ENCODE peak calls at places on chromosomes 11 and 22, in four cellular contexts. R is naive thymus-derived CD8-positive, alpha-beta T cell; S is ELR; Y is GM04503. U is an unnamed sample.

GRCh38 chr11:101844608-101845007 is 70.2 kb upstream of the CEP126 start:
- DNase-seq in S (no peak), Y (no peak), R (no peak), U (no peak)

GRCh38 chr11:85725510-85726258 is 39.7 kb upstream of the CCDC89 start:
- DNase-seq in R (no peak), Y (peak), S (peak), U (peak)

GRCh38 chr11:86798988-86799387 is 1.4 kb upstream of the PRSS23 start:
- DNase-seq in Y (no peak), R (no peak), S (peak), U (peak)

GRCh38 chr22:29625090-29625825 is 21.8 kb downstream of the NF2 start:
- DNase-seq in R (peak), Y (peak), S (peak), U (peak)

GRCh38 chr11:9516113-9516512 is 55.3 kb downstream of the ZNF143 start:
- DNase-seq in R (no peak), Y (no peak), S (no peak), U (no peak)

GRCh38 chr11:103601230-103601846 is 435.1 kb upstream of the DDI1 start:
- DNase-seq in S (peak), Y (no peak), R (no peak), U (peak)

GRCh38 chr11:75204685-75205667 is 35.6 kb upstream of the TPBGL start:
- DNase-seq in Y (peak), S (peak), R (peak), U (peak)

GRCh38 chr11:65592840-65593517 is 2.6 kb downstream of the KCNK7 start:
- DNase-seq in Y (no peak), S (no peak), R (no peak), U (no peak)

GRCh38 chr22:41660416-41660815 is 28.3 kb downstream of the SNU13 start:
- DNase-seq in R (no peak), S (no peak), Y (no peak), U (no peak)

GRCh38 chr22:24510694-24511625 is 15.8 kb downstream of the UPB1 start:
- DNase-seq in R (no peak), S (peak), Y (no peak), U (peak)

GRCh38 chr11:72352859-72353551 is 81.3 kb downstream of the CLPB start:
- DNase-seq in Y (peak), R (no peak), S (peak), U (peak)

GRCh38 chr11:99911116-99911515 is 776.0 kb upstream of the ARHGAP42 start:
- DNase-seq in R (no peak), S (peak), Y (no peak), U (no peak)

GRCh38 chr22:21907638-21908522 is 40.4 kb upstream of the MAPK1 start:
- DNase-seq in S (no peak), Y (no peak), R (no peak), U (no peak)

GRCh38 chr11:64620286-64620962 is 29.4 kb downstream of the SLC22A12 start:
- DNase-seq in R (no peak), Y (no peak), S (no peak), U (no peak)

GRCh38 chr11:61839742-61840141 is 11.6 kb downstream of the FADS2 start:
- DNase-seq in Y (no peak), S (no peak), R (no peak), U (no peak)

GRCh38 chr11:68472778-68473177 is 12.2 kb downstream of the PPP6R3 start:
- DNase-seq in S (no peak), Y (no peak), R (no peak), U (no peak)

GRCh38 chr11:118892515-118892914 is 8.8 kb downstream of the CXCR5 start:
- DNase-seq in S (no peak), R (peak), Y (no peak), U (no peak)

GRCh38 chr22:49239264-49240015 is 588.2 kb downstream of the BRD1 start:
- DNase-seq in S (no peak), Y (no peak), R (no peak), U (no peak)

GRCh38 chr22:35399114-35399677 is 744 bp upstream of the MCM5 start:
- DNase-seq in R (no peak), Y (no peak), S (no peak), U (no peak)

GRCh38 chr11:106152013-106152412 is 74.6 kb downstream of the AASDHPPT start:
- DNase-seq in Y (no peak), R (no peak), S (peak), U (no peak)

GRCh38 chr11:69161117-69161407 is 5.3 kb downstream of the SMIM38 start:
- DNase-seq in S (no peak), Y (no peak), R (no peak), U (no peak)

GRCh38 chr11:100719809-100720221 is 32.7 kb downstream of the ARHGAP42 start:
- DNase-seq in S (peak), Y (peak), R (no peak), U (peak)

GRCh38 chr11:69135420-69136363 is 20.0 kb upstream of the SMIM38 start:
- DNase-seq in S (no peak), Y (no peak), R (no peak), U (no peak)

GRCh38 chr22:41987276-41987675 is 11.3 kb upstream of the WBP2NL start:
- DNase-seq in Y (no peak), R (no peak), S (no peak), U (no peak)

GRCh38 chr22:23251445-23252093 is 71.3 kb downstream of the BCR start:
- DNase-seq in Y (no peak), R (no peak), S (peak), U (no peak)

GRCh38 chr22:21815357-21815756 is 52.1 kb downstream of the MAPK1 start:
- DNase-seq in S (no peak), R (no peak), Y (no peak), U (no peak)

GRCh38 chr22:32204211-32204855 is 540 bp downstream of the RFPL2 start:
- DNase-seq in R (no peak), S (no peak), Y (no peak), U (no peak)

GRCh38 chr11:40328890-40329617 is 1130.4 kb downstream of the LRRC4C start:
- DNase-seq in S (peak), R (no peak), Y (peak), U (peak)

GRCh38 chr22:45483918-45484499 is 18.7 kb upstream of the FBLN1 start:
- DNase-seq in R (no peak), S (no peak), Y (no peak), U (no peak)

GRCh38 chr11:65266210-65266609 is 4.4 kb downstream of the POLA2 start:
- DNase-seq in Y (no peak), R (no peak), S (peak), U (no peak)

GRCh38 chr11:30392221-30392784 is 69.4 kb downstream of the ARL14EP start:
- DNase-seq in S (no peak), R (no peak), Y (no peak), U (no peak)

GRCh38 chr22:32531955-32532818 is 57.6 kb downstream of the FBXO7 start:
- DNase-seq in Y (peak), S (peak), R (no peak), U (peak)

GRCh38 chr11:34358666-34359547 is 1.1 kb upstream of the ABTB2 start:
- DNase-seq in R (peak), S (peak), Y (no peak), U (no peak)

GRCh38 chr22:30017375-30017774 is 62.9 kb upstream of the HORMAD2 start:
- DNase-seq in S (peak), Y (no peak), R (no peak), U (peak)

U was measured in AG09309.